ENCODE peak calls at places on chromosomes 1 and 21, in seven cellular contexts. P is A673, K is astrocyte of the cerebellum, H is lower leg skin, F is RWPE2, Q is body of pancreas, E is endothelial cell of umbilical vein. I is an unnamed sample.

GRCh38 chr1:221039616-221040015 is 160.4 kb downstream of the HLX start:
- DNase-seq in E (peak; percentile 33), K (no peak), H (no peak), Q (no peak), P (no peak), F (no peak), I (no peak)

GRCh38 chr1:200895448-200895799 is 724 bp downstream of the INAVA start:
- DNase-seq in E (no peak), H (no peak), Q (peak; percentile 55), F (no peak), P (no peak), K (no peak), I (no peak)

GRCh38 chr1:228102791-228103620 is at the start of gene C1orf35:
- DNase-seq in E (peak; percentile 95), F (peak; percentile 80), P (peak; percentile 98), H (peak; percentile 88), Q (peak; percentile 94), K (peak; percentile 73), I (peak; percentile 63)

GRCh38 chr1:1325288-1326074 is 879 bp downstream of the CPTP start:
- DNase-seq in H (no peak), F (no peak), Q (peak; percentile 74), K (no peak), P (no peak), E (peak; percentile 44), I (no peak)

GRCh38 chr1:47578026-47578861 is 140.4 kb downstream of the FOXD2 start:
- DNase-seq in H (no peak), Q (no peak), P (no peak), E (no peak), K (no peak), F (peak; percentile 25), I (no peak)

GRCh38 chr21:35046880-35047229 is 2.2 kb downstream of the RUNX1 start:
- DNase-seq in F (no peak), K (no peak), E (no peak), H (no peak), P (no peak), Q (no peak), I (no peak)

GRCh38 chr1:31413405-31414005 is 492 bp downstream of the SERINC2 start:
- DNase-seq in K (no peak), F (peak; percentile 84), P (no peak), H (peak; percentile 61), E (peak; percentile 44), Q (peak; percentile 74), I (no peak)

GRCh38 chr21:43921979-43922945 is 57.2 kb downstream of the AGPAT3 start:
- DNase-seq in E (no peak), Q (no peak), K (no peak), P (no peak), H (no peak), F (no peak), I (no peak)

GRCh38 chr1:14267991-14268390 is 330.5 kb upstream of the KAZN start:
- DNase-seq in F (no peak), E (no peak), H (no peak), Q (no peak), K (no peak), P (no peak), I (peak; percentile 81)

GRCh38 chr1:164602480-164603093 is 43.6 kb downstream of the PBX1 start:
- DNase-seq in K (peak; percentile 77), P (peak; percentile 52), Q (peak; percentile 82), E (peak; percentile 53), F (no peak), H (peak; percentile 62), I (peak; percentile 81)

GRCh38 chr1:64112281-64112680 is 91.1 kb upstream of the UBE2U start:
- DNase-seq in H (no peak), K (no peak), E (no peak), P (no peak), F (no peak), Q (no peak), I (no peak)

GRCh38 chr21:27424601-27425000 is 457.7 kb upstream of the ADAMTS5 start:
- DNase-seq in F (no peak), K (no peak), E (no peak), H (no peak), P (no peak), Q (no peak), I (no peak)

GRCh38 chr1:239361403-239361802 is 25.0 kb upstream of the CHRM3 start:
- DNase-seq in F (no peak), E (no peak), K (peak; percentile 71), H (no peak), Q (no peak), P (peak; percentile 12), I (peak; percentile 73)

GRCh38 chr1:183884512-183884911 is 79.6 kb downstream of the RGL1 start:
- DNase-seq in Q (no peak), E (no peak), P (no peak), H (no peak), F (no peak), K (no peak), I (no peak)

GRCh38 chr1:192316692-192317091 is at the start of gene RGS21:
- DNase-seq in E (no peak), H (no peak), K (no peak), P (no peak), F (no peak), Q (no peak), I (no peak)

GRCh38 chr1:41362749-41363631 is 1.8 kb downstream of the FOXO6 start:
- DNase-seq in K (no peak), E (no peak), H (no peak), F (no peak), Q (no peak), P (no peak), I (no peak)

GRCh38 chr1:15757575-15758401 is 807 bp upstream of the FBLIM1 start:
- DNase-seq in P (no peak), K (no peak), F (peak; percentile 70), Q (no peak), H (no peak), E (peak; percentile 46), I (no peak)

GRCh38 chr1:181260271-181260670 is 171.8 kb downstream of the IER5 start:
- DNase-seq in Q (no peak), P (no peak), K (no peak), F (no peak), E (no peak), H (no peak), I (no peak)

GRCh38 chr1:65674522-65674921 is 118.2 kb upstream of the PDE4B start:
- DNase-seq in P (no peak), Q (no peak), K (no peak), F (no peak), H (no peak), E (no peak), I (no peak)

GRCh38 chr21:33892853-33893252 is 22.8 kb downstream of the ATP5PO start:
- DNase-seq in E (no peak), H (no peak), F (no peak), K (no peak), P (no peak), Q (no peak), I (no peak)

GRCh38 chr1:189859385-189859977 is 618.2 kb downstream of the BRINP3 start:
- DNase-seq in Q (no peak), K (no peak), F (no peak), P (peak; percentile 42), H (no peak), E (no peak), I (no peak)

GRCh38 chr1:168468042-168468809 is 75.6 kb downstream of the XCL2 start:
- DNase-seq in P (no peak), E (no peak), K (no peak), H (no peak), F (no peak), Q (no peak), I (no peak)

GRCh38 chr1:62439652-62440371 is 3.0 kb downstream of the USP1 start:
- DNase-seq in F (no peak), H (no peak), P (peak; percentile 35), Q (no peak), K (peak; percentile 18), E (no peak), I (no peak)

GRCh38 chr1:160376525-160377131 is 9.8 kb downstream of the NHLH1 start:
- DNase-seq in H (no peak), Q (peak; percentile 59), P (peak; percentile 84), F (no peak), E (peak; percentile 65), K (peak; percentile 45), I (no peak)

GRCh38 chr1:151991663-151992344 is 1.9 kb downstream of the S100A10 start:
- DNase-seq in P (no peak), K (no peak), E (peak; percentile 35), Q (no peak), F (no peak), H (no peak), I (no peak)

DNA sequence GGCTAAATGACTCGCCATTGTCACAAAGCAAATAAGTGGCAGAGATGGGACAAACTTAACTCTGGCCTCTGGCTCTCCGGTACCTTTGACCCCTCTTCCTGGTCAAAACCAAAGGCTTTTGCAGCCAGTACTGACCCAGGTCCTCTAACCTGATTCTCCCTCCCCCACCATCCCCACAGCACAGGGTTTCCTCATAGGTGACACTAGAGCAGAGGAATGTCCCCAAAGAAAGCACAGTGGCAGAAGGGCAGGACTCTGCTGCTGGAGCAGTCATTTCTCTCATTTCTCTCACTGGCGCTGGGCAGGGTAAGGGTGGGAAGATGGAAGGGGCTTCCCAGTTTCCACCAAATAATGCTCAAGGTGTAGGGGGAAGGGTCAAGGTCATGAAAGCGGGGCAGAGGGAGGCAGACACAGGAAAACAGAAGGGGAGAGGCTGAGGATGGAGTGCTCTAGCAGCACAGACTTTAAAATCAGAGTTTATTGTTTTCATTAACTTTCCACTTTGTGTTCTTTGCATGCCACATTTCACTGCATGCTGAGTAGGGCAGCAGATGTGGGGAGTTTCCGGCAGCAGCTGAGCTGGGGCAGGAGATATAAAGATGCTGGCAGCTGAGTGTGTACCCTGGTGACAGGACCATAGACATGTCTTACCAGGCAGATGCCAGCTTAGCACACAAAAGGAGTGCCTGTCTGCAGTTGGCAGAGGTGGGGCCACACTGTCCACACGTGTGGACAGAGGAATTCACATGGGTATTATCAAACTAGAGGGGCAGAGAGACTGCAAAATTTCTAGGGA is 80.5 kb downstream of the FAM78B start:
- DNase-seq in P (no peak), F (no peak), K (no peak), H (no peak), E (no peak), Q (no peak), I (no peak)
- H3K4me3 ChIP-seq in P (no peak overlapping the region), F (no peak overlapping the region), K (no peak overlapping the region), H (no peak overlapping the region), E (no peak overlapping the region), Q (no peak overlapping the region), I (no peak overlapping the region)

DNA sequence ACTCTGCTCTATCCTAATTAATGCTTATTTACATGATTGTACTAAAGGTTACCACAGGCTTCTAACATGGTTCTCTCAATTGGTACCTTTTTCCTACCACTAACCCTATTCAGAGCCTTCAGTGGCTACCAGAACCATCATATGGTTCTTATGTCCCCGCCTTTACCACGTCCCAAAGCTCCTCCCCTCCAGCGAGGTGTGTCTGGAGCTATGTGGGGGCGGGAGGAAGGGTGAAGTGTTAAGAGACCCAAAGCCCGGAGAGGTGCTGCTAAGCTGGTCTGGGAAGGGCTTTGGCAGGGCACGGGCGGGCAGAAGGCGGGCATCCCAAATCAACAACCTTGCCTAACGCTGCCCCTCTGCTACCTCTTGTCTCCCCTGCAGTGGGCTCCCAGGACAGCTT is 10.0 kb downstream of the SPATA46 start:
- DNase-seq in K (no peak), H (no peak), E (no peak), Q (no peak), F (no peak), P (no peak), I (no peak)
- H3K4me3 ChIP-seq in K (no peak overlapping the region), H (no peak overlapping the region), E (no peak overlapping the region), Q (no peak overlapping the region), F (peak overlapping the region; percentile 34), P (no peak overlapping the region), I (no peak overlapping the region)

GRCh38 chr21:37095821-37096220 is 22.8 kb downstream of the TTC3 start:
- DNase-seq in Q (no peak), F (no peak), P (no peak), K (no peak), H (no peak), E (no peak), I (no peak)
- H3K4me3 ChIP-seq in Q (no peak overlapping the region), F (no peak overlapping the region), P (no peak overlapping the region), K (no peak overlapping the region), H (no peak overlapping the region), E (no peak overlapping the region), I (no peak overlapping the region)

GRCh38 chr1:26177182-26177684 is at the start of gene CNKSR1:
- DNase-seq in K (no peak), E (no peak), F (peak; percentile 88), Q (peak; percentile 93), H (no peak), P (no peak), I (no peak)
- H3K4me3 ChIP-seq in K (no peak within 1 kb of the TSS), E (no peak within 1 kb of the TSS), F (peak within 1 kb of the TSS; percentile 47), Q (peak within 1 kb of the TSS; percentile 21), H (no peak within 1 kb of the TSS), P (no peak within 1 kb of the TSS), I (no peak within 1 kb of the TSS)